ENCODE peak calls at places on chromosomes 1 and 21, in eight cellular contexts. B is LNCaP clone FGC, V is K562, N is heart right ventricle, I is right atrium auricular region, Y is AG10803, C is Peyer's patch, K is tibial artery. Z is an unnamed sample.

GRCh38 chr21:44867999-44868700 is 5.3 kb downstream of the PTTG1IP start:
- DNase-seq in B (no peak), V (no peak), N (no peak), I (no peak), Y (no peak), C (peak), K (no peak), Z (no peak)

GRCh38 chr1:100718581-100718980 is 961 bp upstream of the VCAM1 start:
- DNase-seq in B (no peak), V (no peak), N (no peak), I (no peak), Y (no peak), C (no peak), K (no peak), Z (no peak)

GRCh38 chr1:160112370-160112769 is 3.2 kb upstream of the ATP1A2 start:
- DNase-seq in B (no peak), V (no peak), N (peak), I (no peak), Y (peak), C (no peak), K (no peak), Z (no peak)

GRCh38 chr1:223748773-223749733 is 36.7 kb downstream of the CAPN2 start:
- DNase-seq in B (no peak), V (peak), N (peak), I (peak), Y (peak), C (peak), K (peak), Z (peak)

GRCh38 chr1:205325334-205325884 is 3.9 kb upstream of the NUAK2 start:
- DNase-seq in B (no peak), V (peak), N (peak), I (peak), Y (peak), C (peak), K (peak), Z (peak)

GRCh38 chr1:234866007-234866866 is 256.3 kb upstream of the IRF2BP2 start:
- DNase-seq in B (no peak), V (peak), N (peak), I (peak), Y (peak), C (peak), K (peak), Z (peak)

GRCh38 chr21:38831526-38832467 is 26.1 kb downstream of the ETS2 start:
- DNase-seq in B (peak), V (peak), N (peak), I (peak), Y (peak), C (peak), K (peak), Z (peak)

GRCh38 chr1:39688706-39689105 is 2.5 kb downstream of the HPCAL4 start:
- DNase-seq in B (no peak), V (no peak), N (no peak), I (no peak), Y (no peak), C (no peak), K (no peak), Z (no peak)

GRCh38 chr1:9397984-9398526 is 105.4 kb downstream of the SPSB1 start:
- DNase-seq in B (no peak), V (no peak), N (no peak), I (no peak), Y (no peak), C (no peak), K (peak), Z (peak)

GRCh38 chr1:202643397-202644218 is 66.6 kb downstream of the SYT2 start:
- DNase-seq in B (no peak), V (no peak), N (no peak), I (no peak), Y (no peak), C (no peak), K (no peak), Z (no peak)

GRCh38 chr1:226420328-226420727 is 12.4 kb upstream of the PARP1 start:
- DNase-seq in B (no peak), V (no peak), N (no peak), I (no peak), Y (no peak), C (no peak), K (no peak), Z (no peak)

GRCh38 chr1:68916227-68916853 is 419.5 kb upstream of the DEPDC1 start:
- DNase-seq in B (no peak), V (no peak), N (peak), I (no peak), Y (peak), C (no peak), K (no peak), Z (peak)

GRCh38 chr1:154583691-154584212 is 16.2 kb downstream of the CHRNB2 start:
- DNase-seq in B (no peak), V (no peak), N (no peak), I (no peak), Y (peak), C (no peak), K (peak), Z (peak)

GRCh38 chr1:8435569-8436071 is 117.7 kb downstream of the SLC45A1 start:
- DNase-seq in B (no peak), V (no peak), N (no peak), I (no peak), Y (no peak), C (no peak), K (no peak), Z (no peak)

GRCh38 chr1:183841950-183842816 is 37.3 kb downstream of the RGL1 start:
- DNase-seq in B (no peak), V (no peak), N (peak), I (no peak), Y (peak), C (peak), K (no peak), Z (peak)

GRCh38 chr1:193417945-193418744 is 231.7 kb upstream of the B3GALT2 start:
- DNase-seq in B (no peak), V (no peak), N (no peak), I (no peak), Y (peak), C (no peak), K (no peak), Z (peak)

GRCh38 chr1:156191292-156191954 is 2.5 kb upstream of the SLC25A44 start:
- DNase-seq in B (no peak), V (no peak), N (no peak), I (no peak), Y (no peak), C (no peak), K (no peak), Z (peak)

GRCh38 chr21:37398697-37399096 is 32.1 kb downstream of the DYRK1A start:
- DNase-seq in B (no peak), V (no peak), N (no peak), I (no peak), Y (no peak), C (no peak), K (no peak), Z (no peak)

GRCh38 chr21:37389456-37389855 is 22.9 kb downstream of the DYRK1A start:
- DNase-seq in B (no peak), V (no peak), N (no peak), I (no peak), Y (peak), C (no peak), K (no peak), Z (no peak)

GRCh38 chr21:37396855-37397254 is 30.3 kb downstream of the DYRK1A start:
- DNase-seq in B (no peak), V (no peak), N (no peak), I (no peak), Y (no peak), C (no peak), K (no peak), Z (no peak)

GRCh38 chr21:37393786-37394185 is 27.2 kb downstream of the DYRK1A start:
- DNase-seq in B (no peak), V (no peak), N (no peak), I (no peak), Y (no peak), C (no peak), K (no peak), Z (no peak)

DNA sequence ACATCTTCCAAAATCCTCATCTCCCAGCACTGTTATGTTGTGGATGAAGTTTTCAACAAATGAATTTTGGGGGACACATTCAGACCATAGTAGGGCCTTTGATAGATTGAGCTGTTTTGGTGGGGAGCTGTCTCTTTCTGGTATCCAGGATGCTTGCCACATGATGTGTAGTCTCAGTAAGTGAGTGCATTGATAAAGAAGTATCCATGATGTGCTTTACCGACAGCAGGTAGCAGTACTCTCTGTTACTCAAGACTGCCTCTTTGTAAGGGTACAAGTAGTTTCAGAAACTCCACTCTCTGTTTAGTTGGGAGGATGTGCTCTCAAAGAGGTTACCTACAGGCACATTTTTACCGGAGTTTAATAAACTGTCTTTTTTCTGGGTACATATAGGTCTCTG is 26.5 kb downstream of the DYRK1A start:
- DNase-seq in B (no peak), V (no peak), N (no peak), I (no peak), Y (no peak), C (no peak), K (no peak), Z (no peak)
- H3K4me3 ChIP-seq in B (no peak), V (no peak), N (no peak), I (no peak), Y (no peak), C (no peak), K (no peak), Z (no peak)

GRCh38 chr1:222547944-222548671 is at the start of gene HHIPL2:
- DNase-seq in B (no peak), V (peak), N (no peak), I (no peak), Y (peak), C (no peak), K (no peak), Z (peak)

GRCh38 chr1:222547260-222547614 is 667 bp downstream of the HHIPL2 start:
- DNase-seq in B (no peak), V (no peak), N (no peak), I (no peak), Y (no peak), C (no peak), K (no peak), Z (no peak)

GRCh38 chr1:222546091-222546490 is 1.8 kb downstream of the HHIPL2 start:
- DNase-seq in B (peak), V (no peak), N (no peak), I (no peak), Y (no peak), C (no peak), K (no peak), Z (no peak)

GRCh38 chr1:222543817-222544216 is 4.1 kb downstream of the HHIPL2 start:
- DNase-seq in B (no peak), V (peak), N (no peak), I (no peak), Y (no peak), C (no peak), K (no peak), Z (no peak)

DNA sequence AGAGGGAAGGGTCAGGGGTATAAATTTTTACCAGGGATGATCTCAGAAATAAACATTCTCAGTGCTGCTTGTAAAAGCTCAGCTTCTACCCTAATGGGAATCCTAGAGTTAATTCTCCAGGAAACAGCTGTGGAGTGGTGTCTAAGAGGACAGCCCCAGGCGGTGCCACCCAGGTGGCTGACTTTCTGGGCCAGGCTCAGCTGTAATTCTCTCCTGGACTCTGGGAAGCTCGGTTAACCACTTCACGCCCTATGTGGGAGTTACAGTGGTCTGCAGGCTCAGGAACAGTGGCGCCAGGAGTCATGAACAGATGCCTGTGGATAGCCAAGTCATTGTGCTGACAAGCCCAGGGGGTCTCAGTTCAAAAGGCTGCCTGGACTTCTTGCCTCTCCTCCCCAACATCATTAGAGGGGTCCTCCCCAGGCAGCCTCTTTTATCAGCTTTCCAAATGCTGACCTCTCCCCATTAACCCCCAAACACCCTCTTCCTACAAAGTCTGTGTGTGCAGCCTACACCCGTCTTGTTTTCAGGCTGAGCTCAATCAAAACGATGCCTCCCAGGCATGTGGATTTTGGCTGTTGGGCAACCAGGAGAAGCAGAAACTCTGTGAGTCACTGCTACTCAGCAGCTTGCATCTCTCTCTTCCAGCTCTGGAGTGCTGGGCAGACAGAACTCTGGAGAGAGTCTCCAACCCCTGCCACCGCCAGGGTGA is 1.2 kb downstream of the HHIPL2 start:
- DNase-seq in B (peak), V (no peak), N (no peak), I (peak), Y (peak), C (no peak), K (no peak), Z (peak)
- TF ChIP-seq CTCF in B (no peak), V (no peak), N (no peak), I (no peak), Y (no peak), C (no peak), K (no peak), Z (no peak)

DNA sequence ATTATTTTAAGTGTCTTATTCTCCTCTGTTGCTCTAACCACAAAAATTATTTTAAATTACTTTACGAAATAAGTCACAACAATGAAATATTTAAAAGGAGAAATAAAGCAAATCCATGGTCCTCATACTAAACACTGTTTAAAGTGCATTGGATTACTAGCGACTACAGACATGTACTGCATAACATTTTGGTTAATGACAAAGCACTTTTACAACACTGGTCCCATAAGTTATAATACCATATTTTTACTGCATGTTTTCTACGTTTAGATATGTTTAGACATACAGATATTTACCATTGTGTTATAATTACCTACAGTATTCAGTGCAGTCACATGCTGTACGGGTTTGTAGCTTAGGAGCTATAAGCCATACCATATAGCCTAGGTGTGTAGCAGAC is 30.2 kb downstream of the VAMP4 start:
- DNase-seq in B (no peak), V (no peak), N (no peak), I (no peak), Y (no peak), C (no peak), K (no peak), Z (no peak)
- H3K4me3 ChIP-seq in B (no peak), V (no peak), N (no peak), I (no peak), Y (no peak), C (no peak), K (no peak), Z (no peak)

GRCh38 chr1:94254073-94254810 is 16.9 kb upstream of the ARHGAP29 start:
- DNase-seq in B (no peak), V (no peak), N (no peak), I (no peak), Y (peak), C (no peak), K (no peak), Z (no peak)
- TF ChIP-seq CTCF in B (no peak), V (no peak), N (no peak), I (no peak), Y (no peak), C (no peak), K (no peak), Z (no peak)

GRCh38 chr1:200041337-200042118 is 14.0 kb downstream of the NR5A2 start:
- DNase-seq in B (no peak), V (no peak), N (no peak), I (no peak), Y (no peak), C (no peak), K (no peak), Z (no peak)

GRCh38 chr1:200042119-200042436 is 14.6 kb downstream of the NR5A2 start:
- DNase-seq in B (no peak), V (no peak), N (no peak), I (no peak), Y (no peak), C (no peak), K (no peak), Z (no peak)

GRCh38 chr1:200040516-200041138 is 13.1 kb downstream of the NR5A2 start:
- DNase-seq in B (no peak), V (no peak), N (no peak), I (no peak), Y (no peak), C (peak), K (no peak), Z (no peak)

GRCh38 chr1:200043330-200043668 is 15.8 kb downstream of the NR5A2 start:
- DNase-seq in B (no peak), V (no peak), N (no peak), I (no peak), Y (no peak), C (no peak), K (no peak), Z (no peak)

GRCh38 chr1:200042437-200043329 is 15.2 kb downstream of the NR5A2 start:
- DNase-seq in B (no peak), V (no peak), N (no peak), I (no peak), Y (no peak), C (peak), K (no peak), Z (no peak)
- H3K4me3 ChIP-seq in B (no peak), V (no peak), N (peak), I (peak), Y (peak), C (peak), K (peak), Z (peak)

Z was measured in fibroblast of villous mesenchyme.